ENCODE peak calls at places on chromosome 6, in eight cellular contexts. V is ascending aorta, H is mammary epithelial cell, U is LNCaP clone FGC, B is thoracic aorta, A is GM10248, Z is GM20000, W is foreskin fibroblast. P is an unnamed sample.

GRCh38 chr6:108738684-108739406 is 109.4 kb upstream of the ARMC2 start:
- DNase-seq in U (no peak), V (no peak), H (no peak), A (no peak), Z (no peak), B (no peak), W (no peak), P (no peak)

GRCh38 chr6:40962241-40962640 is 76.8 kb downstream of the UNC5CL start:
- DNase-seq in V (no peak), H (peak), B (no peak), U (no peak), A (peak), Z (peak), W (peak), P (no peak)

GRCh38 chr6:16519265-16520242 is 241.7 kb downstream of the ATXN1 start:
- DNase-seq in H (peak), W (no peak), B (no peak), V (no peak), Z (no peak), U (no peak), A (no peak), P (no peak)

GRCh38 chr6:80287112-80287511 is 180.6 kb downstream of the BCKDHB start:
- DNase-seq in B (no peak), U (no peak), H (no peak), Z (no peak), W (no peak), V (no peak), A (no peak), P (no peak)

GRCh38 chr6:37758647-37759046 is 60.9 kb upstream of the ZFAND3 start:
- DNase-seq in H (no peak), Z (no peak), W (no peak), A (no peak), B (no peak), V (no peak), U (no peak), P (no peak)

GRCh38 chr6:108661430-108661829 is 100.7 kb downstream of the FOXO3 start:
- DNase-seq in A (no peak), Z (no peak), V (no peak), H (peak), W (peak), U (no peak), B (no peak), P (no peak)

GRCh38 chr6:43009124-43009523 is 4.6 kb downstream of the MEA1 start:
- DNase-seq in W (no peak), H (no peak), Z (peak), U (no peak), V (no peak), A (peak), B (no peak), P (no peak)

GRCh38 chr6:74480561-74480960 is 725.3 kb downstream of the COL12A1 start:
- DNase-seq in H (no peak), V (no peak), B (no peak), W (peak), A (no peak), Z (no peak), U (no peak), P (no peak)

GRCh38 chr6:162854734-162855191 is 127.0 kb downstream of the PACRG start:
- DNase-seq in W (no peak), H (no peak), Z (no peak), V (no peak), B (no peak), U (no peak), A (no peak), P (no peak)

GRCh38 chr6:144659202-144659731 is 374.1 kb downstream of the UTRN start:
- DNase-seq in H (no peak), V (no peak), A (peak), W (no peak), Z (peak), U (no peak), B (no peak), P (no peak)

GRCh38 chr6:51678905-51679620 is 408.4 kb downstream of the PKHD1 start:
- DNase-seq in Z (no peak), V (no peak), H (peak), W (no peak), A (no peak), U (peak), B (no peak), P (no peak)

GRCh38 chr6:31574106-31575061 is 981 bp upstream of the TNF start:
- DNase-seq in V (no peak), A (no peak), W (no peak), B (no peak), H (no peak), Z (peak), U (no peak), P (no peak)

GRCh38 chr6:63526931-63527330 is 45.3 kb upstream of the LOC128125822 start:
- DNase-seq in V (no peak), W (no peak), A (no peak), U (no peak), Z (no peak), H (no peak), B (no peak), P (no peak)

GRCh38 chr6:69578366-69578890 is 218.4 kb downstream of the LMBRD1 start:
- DNase-seq in U (no peak), A (no peak), H (no peak), B (no peak), W (no peak), V (no peak), Z (no peak), P (no peak)

GRCh38 chr6:108526739-108527174 is 34.0 kb upstream of the FOXO3 start:
- DNase-seq in Z (peak), B (no peak), U (no peak), W (peak), H (peak), V (no peak), A (peak), P (no peak)

GRCh38 chr6:43926644-43927524 is 156.9 kb downstream of the VEGFA start:
- DNase-seq in H (peak), A (no peak), V (no peak), U (peak), W (peak), Z (no peak), B (no peak), P (peak)

GRCh38 chr6:15893556-15894253 is 230.9 kb upstream of the DTNBP1 start:
- DNase-seq in H (peak), Z (no peak), B (no peak), A (no peak), W (no peak), U (peak), V (no peak), P (no peak)

GRCh38 chr6:75794954-75795739 is 46.1 kb downstream of the MYO6 start:
- DNase-seq in V (no peak), A (no peak), H (no peak), W (no peak), B (no peak), U (no peak), Z (no peak), P (no peak)

GRCh38 chr6:170080828-170081368 is 210.0 kb downstream of the DLL1 start:
- DNase-seq in V (no peak), B (no peak), U (no peak), A (no peak), Z (no peak), W (no peak), H (no peak), P (no peak)

GRCh38 chr6:3249821-3250220 is 8.9 kb upstream of the PSMG4 start:
- DNase-seq in V (no peak), Z (no peak), A (no peak), H (no peak), U (no peak), W (no peak), B (no peak), P (no peak)

GRCh38 chr6:114430534-114431124 is 87.8 kb upstream of the HS3ST5 start:
- DNase-seq in U (no peak), Z (no peak), V (no peak), A (no peak), B (no peak), H (no peak), W (no peak), P (no peak)

GRCh38 chr6:89566930-89567634 is 71.5 kb downstream of the LYRM2 start:
- DNase-seq in Z (no peak), B (no peak), H (no peak), V (no peak), A (no peak), U (no peak), W (no peak), P (no peak)

GRCh38 chr6:89997456-89998445 is 103.5 kb downstream of the GJA10 start:
- DNase-seq in U (no peak), A (no peak), B (no peak), Z (no peak), H (no peak), V (no peak), W (no peak), P (no peak)

GRCh38 chr6:20932284-20932683 is 398.0 kb downstream of the CDKAL1 start:
- DNase-seq in V (no peak), W (no peak), B (no peak), A (no peak), U (no peak), Z (no peak), H (no peak), P (no peak)

GRCh38 chr6:157946865-157947532 is 34.7 kb upstream of the SYNJ2 start:
- DNase-seq in B (no peak), H (no peak), Z (peak), V (no peak), A (peak), W (no peak), U (no peak), P (no peak)

GRCh38 chr6:32885698-32886286 is 31.8 kb downstream of the PSMB9 start:
- DNase-seq in Z (peak), B (no peak), U (peak), A (peak), W (peak), H (peak), V (no peak), P (no peak)

GRCh38 chr6:127515234-127515793 is 3.8 kb downstream of the MTCL3 start:
- DNase-seq in V (no peak), Z (peak), A (peak), H (peak), B (no peak), U (no peak), W (peak), P (peak)

GRCh38 chr6:162680367-162680766 is 47.2 kb downstream of the PRKN start:
- DNase-seq in U (no peak), V (no peak), Z (no peak), A (no peak), W (no peak), B (no peak), H (no peak), P (no peak)

GRCh38 chr6:27091661-27092315 is 155.7 kb upstream of the PRSS16 start:
- DNase-seq in W (peak), B (no peak), H (peak), V (no peak), U (peak), Z (peak), A (peak), P (no peak)

GRCh38 chr6:82013561-82014275 is 233.8 kb downstream of the IBTK start:
- DNase-seq in Z (no peak), V (no peak), H (peak), A (no peak), W (peak), B (no peak), U (peak), P (no peak)

GRCh38 chr6:3870528-3870925 is 21.4 kb downstream of the FAM50B start:
- DNase-seq in V (no peak), W (no peak), A (no peak), B (no peak), Z (no peak), H (no peak), U (no peak), P (no peak)

GRCh38 chr6:134936927-134937326 is 13.0 kb downstream of the ALDH8A1 start:
- DNase-seq in A (no peak), B (no peak), U (no peak), V (no peak), H (no peak), Z (no peak), W (peak), P (no peak)

GRCh38 chr6:126102358-126102757 is 116.0 kb downstream of the TRMT11 start:
- DNase-seq in U (no peak), V (no peak), W (no peak), H (no peak), Z (no peak), A (no peak), B (no peak), P (no peak)

GRCh38 chr6:36436466-36436865 is 6.2 kb downstream of the PXT1 start:
- DNase-seq in W (peak), A (no peak), U (no peak), Z (no peak), H (no peak), B (no peak), V (no peak), P (no peak)

DNA sequence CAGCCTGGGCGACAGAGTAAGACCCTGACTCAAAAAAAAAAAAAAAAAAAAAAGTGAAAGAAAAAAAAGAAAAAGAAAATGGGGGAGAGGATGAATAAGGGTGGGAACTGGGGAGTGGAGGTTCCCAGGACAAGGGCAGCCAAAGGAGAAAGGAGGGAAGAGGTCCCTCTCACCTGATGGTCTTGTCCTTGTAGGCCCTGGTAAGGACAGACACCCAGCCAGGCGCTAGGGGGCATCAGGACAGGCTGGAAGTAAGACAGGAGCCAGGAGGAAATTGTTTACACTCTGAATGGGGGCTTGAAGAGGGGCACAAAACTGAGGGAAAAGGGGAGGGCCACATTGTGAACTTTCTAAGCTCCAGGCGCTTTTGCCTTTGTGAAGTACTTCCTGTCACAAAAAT is 2.3 kb upstream of the ALDH5A1 start:
- DNase-seq in A (no peak), W (no peak), H (no peak), Z (peak), B (no peak), U (no peak), V (no peak), P (no peak)
- TF ChIP-seq CTCF in A (no peak), W (peak), H (peak), Z (no peak), B (no peak), U (peak), V (no peak), P (peak)

GRCh38 chr6:112618796-112619195 is 271.7 kb downstream of the RFPL4B start:
- DNase-seq in H (no peak), W (no peak), A (no peak), B (no peak), U (no peak), Z (no peak), V (no peak), P (no peak)
- TF ChIP-seq CTCF in H (no peak), W (no peak), A (no peak), B (no peak), U (peak), Z (no peak), V (no peak), P (peak)

DNA sequence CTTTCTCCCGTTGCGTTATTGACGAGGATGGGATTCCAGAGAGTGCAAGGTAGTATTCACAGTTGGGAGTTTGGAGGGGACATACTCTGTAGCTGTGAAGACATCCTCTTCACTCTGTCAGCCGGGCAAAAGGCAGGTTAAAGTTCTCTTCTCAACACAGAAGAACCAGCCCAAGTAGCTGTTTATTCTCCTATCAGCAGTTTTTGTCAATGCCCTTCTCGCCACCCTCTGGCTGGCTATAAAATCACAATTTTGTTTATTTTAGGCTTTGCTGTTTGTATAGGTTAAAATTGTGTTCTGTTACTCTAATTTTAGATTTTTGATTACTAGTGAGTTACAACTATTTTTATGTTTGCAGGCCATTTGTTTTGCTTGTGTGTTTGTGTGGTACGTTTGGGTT is 37.9 kb upstream of the MAS1 start:
- DNase-seq in U (no peak), A (no peak), V (no peak), W (no peak), Z (peak), H (no peak), B (no peak), P (no peak)
- TF ChIP-seq CTCF in U (peak), A (peak), V (no peak), W (peak), Z (no peak), H (peak), B (no peak), P (peak)

DNA sequence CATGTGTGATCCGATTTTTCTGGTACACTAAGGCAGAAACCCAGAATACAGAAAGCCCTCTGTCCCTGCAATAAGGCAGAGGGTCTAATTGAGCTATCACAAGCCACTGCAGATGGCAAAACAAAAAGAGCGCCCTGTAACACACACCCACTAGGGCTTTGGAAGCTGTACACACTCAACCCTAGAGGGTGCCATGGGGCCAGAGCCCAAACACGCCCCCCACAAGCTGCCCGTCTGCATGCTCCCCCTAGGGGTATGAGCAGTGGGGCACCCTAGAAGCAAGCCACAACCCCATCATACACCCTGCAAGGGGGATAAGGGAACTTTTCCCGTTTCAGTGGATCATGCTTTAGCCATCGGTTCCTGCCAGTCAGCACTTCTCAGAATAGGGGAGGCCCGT is 62.2 kb upstream of the PDE10A start:
- DNase-seq in A (no peak), U (no peak), B (no peak), H (no peak), Z (no peak), W (no peak), V (no peak), P (no peak)
- TF ChIP-seq CTCF in A (no peak), U (no peak), B (no peak), H (no peak), Z (no peak), W (no peak), V (no peak), P (no peak)

DNA sequence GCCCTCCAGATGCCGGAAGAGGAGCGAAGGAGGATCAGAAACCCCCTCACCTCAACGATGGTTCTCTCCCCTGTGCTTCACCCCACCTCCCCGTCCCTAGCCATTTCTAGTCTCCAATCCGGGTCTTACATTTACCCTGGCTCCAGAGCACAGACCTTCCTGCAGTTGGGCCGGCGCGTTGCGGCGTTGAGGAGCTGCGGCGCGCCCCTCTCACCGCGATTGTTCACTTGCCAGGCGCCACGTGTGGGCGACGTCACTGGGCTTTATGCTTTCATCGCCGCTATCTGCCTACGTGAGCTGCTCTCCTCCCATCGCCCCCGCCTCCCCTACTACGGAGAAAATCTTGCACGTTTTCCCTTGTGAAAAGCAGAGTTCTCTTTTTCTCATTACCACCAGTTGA is at the start of gene CRISP2:
- DNase-seq in A (no peak), H (peak), U (no peak), Z (no peak), W (no peak), B (no peak), V (no peak), P (no peak)
- TF ChIP-seq CTCF in A (no peak), H (no peak), U (no peak), Z (no peak), W (no peak), B (no peak), V (no peak), P (no peak)

GRCh38 chr6:150928882-150929281 is 63.4 kb downstream of the MTHFD1L start:
- DNase-seq in Z (peak), W (no peak), A (peak), U (no peak), B (no peak), H (no peak), V (no peak), P (no peak)
- TF ChIP-seq CTCF in Z (peak), W (peak), A (peak), U (peak), B (peak), H (peak), V (no peak), P (peak)

GRCh38 chr6:156686429-156686939 is 90.7 kb upstream of the ARID1B start:
- DNase-seq in U (no peak), Z (peak), B (no peak), W (peak), V (no peak), H (peak), A (no peak), P (no peak)
- TF ChIP-seq CTCF in U (peak), Z (peak), B (peak), W (peak), V (peak), H (no peak), A (peak), P (peak)

GRCh38 chr6:100372326-100372725 is 92.4 kb downstream of the SIM1 start:
- DNase-seq in A (no peak), U (no peak), V (no peak), W (no peak), B (no peak), Z (no peak), H (no peak), P (no peak)

GRCh38 chr6:100366419-100366818 is 98.3 kb downstream of the SIM1 start:
- DNase-seq in B (no peak), V (no peak), W (peak), U (no peak), H (peak), Z (no peak), A (no peak), P (no peak)

GRCh38 chr6:100376103-100376502 is 88.6 kb downstream of the SIM1 start:
- DNase-seq in W (no peak), H (no peak), B (no peak), U (no peak), V (no peak), A (no peak), Z (no peak), P (no peak)

GRCh38 chr6:100371591-100371990 is 93.1 kb downstream of the SIM1 start:
- DNase-seq in Z (no peak), U (no peak), B (no peak), V (no peak), W (no peak), A (no peak), H (no peak), P (no peak)

DNA sequence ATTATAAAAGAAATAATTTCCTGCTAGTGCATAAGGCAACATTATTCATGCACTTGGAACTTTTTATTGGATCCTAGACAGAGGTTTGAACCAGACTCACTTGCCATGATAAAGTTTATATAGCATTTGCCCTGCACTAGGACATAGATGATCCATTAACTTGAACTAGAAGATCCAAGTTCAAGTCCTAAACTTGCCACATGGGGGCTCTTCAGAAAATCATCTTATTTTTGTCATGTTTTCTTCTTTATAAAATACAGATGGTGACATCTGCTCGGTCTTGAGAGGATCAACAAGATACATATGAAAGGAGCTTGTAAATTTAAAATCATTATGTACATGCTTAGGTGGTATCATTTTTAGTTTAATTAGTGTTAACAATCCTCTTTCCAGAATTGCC is 94.5 kb downstream of the SIM1 start:
- DNase-seq in W (no peak), A (no peak), Z (no peak), H (no peak), B (no peak), U (no peak), V (no peak), P (no peak)
- TF ChIP-seq CTCF in W (peak), A (no peak), Z (no peak), H (no peak), B (no peak), U (no peak), V (no peak), P (peak)